ENCODE peak calls at places on chromosomes 3 and 15, in four cellular contexts. One of them, this sample, is unnamed.

GRCh38 chr3:14832975-14833722 is 14.4 kb downstream of the FGD5 start:
- DNase-seq in SK-N-SH: no peak
- DNase-seq in HepG2: no peak
- DNase-seq in K562: no peak
- DNase-seq in this sample: no peak

GRCh38 chr3:107117922-107118576 is 259.2 kb upstream of the CCDC54 start:
- DNase-seq in SK-N-SH: peak
- DNase-seq in HepG2: peak
- DNase-seq in K562: peak
- DNase-seq in this sample: peak

GRCh38 chr3:59451041-59451763 is 401.4 kb upstream of the CFAP20DC start:
- DNase-seq in SK-N-SH: no peak
- DNase-seq in HepG2: no peak
- DNase-seq in K562: no peak
- DNase-seq in this sample: no peak

GRCh38 chr15:73318463-73319351 is 50.1 kb downstream of the HCN4 start:
- DNase-seq in SK-N-SH: peak
- DNase-seq in HepG2: no peak
- DNase-seq in K562: peak
- DNase-seq in this sample: peak

GRCh38 chr15:37125143-37125542 is 24.8 kb upstream of the MEIS2 start:
- DNase-seq in SK-N-SH: no peak
- DNase-seq in HepG2: no peak
- DNase-seq in K562: no peak
- DNase-seq in this sample: no peak

GRCh38 chr15:69883306-69883705 is 214.4 kb downstream of the TLE3 start:
- DNase-seq in SK-N-SH: no peak
- DNase-seq in HepG2: no peak
- DNase-seq in K562: no peak
- DNase-seq in this sample: no peak

GRCh38 chr15:34782901-34783300 is 12.4 kb downstream of the ACTC1 start:
- DNase-seq in SK-N-SH: no peak
- DNase-seq in HepG2: no peak
- DNase-seq in K562: no peak
- DNase-seq in this sample: no peak

GRCh38 chr3:28791713-28792255 is 443.2 kb upstream of the AZI2 start:
- DNase-seq in SK-N-SH: no peak
- DNase-seq in HepG2: no peak
- DNase-seq in K562: no peak
- DNase-seq in this sample: no peak

GRCh38 chr15:25862469-25863066 is 559 bp downstream of the ATP10A start:
- DNase-seq in SK-N-SH: no peak
- DNase-seq in HepG2: no peak
- DNase-seq in K562: no peak
- DNase-seq in this sample: peak

GRCh38 chr15:41971089-41971892 is 1.1 kb downstream of the EHD4 start:
- DNase-seq in SK-N-SH: peak
- DNase-seq in HepG2: peak
- DNase-seq in K562: no peak
- DNase-seq in this sample: peak

GRCh38 chr3:48445277-48445882 is 1.2 kb upstream of the ATRIP start:
- DNase-seq in SK-N-SH: no peak
- DNase-seq in HepG2: no peak
- DNase-seq in K562: no peak
- DNase-seq in this sample: no peak

GRCh38 chr3:15646924-15647511 is 45.5 kb downstream of the BTD start:
- DNase-seq in SK-N-SH: no peak
- DNase-seq in HepG2: no peak
- DNase-seq in K562: no peak
- DNase-seq in this sample: no peak

GRCh38 chr3:126208618-126209256 is 28.4 kb upstream of the ALDH1L1 start:
- DNase-seq in SK-N-SH: peak
- DNase-seq in HepG2: peak
- DNase-seq in K562: no peak
- DNase-seq in this sample: no peak

GRCh38 chr15:69359724-69360123 is 54.4 kb upstream of the KIF23 start:
- DNase-seq in SK-N-SH: no peak
- DNase-seq in HepG2: no peak
- DNase-seq in K562: no peak
- DNase-seq in this sample: no peak

DNA sequence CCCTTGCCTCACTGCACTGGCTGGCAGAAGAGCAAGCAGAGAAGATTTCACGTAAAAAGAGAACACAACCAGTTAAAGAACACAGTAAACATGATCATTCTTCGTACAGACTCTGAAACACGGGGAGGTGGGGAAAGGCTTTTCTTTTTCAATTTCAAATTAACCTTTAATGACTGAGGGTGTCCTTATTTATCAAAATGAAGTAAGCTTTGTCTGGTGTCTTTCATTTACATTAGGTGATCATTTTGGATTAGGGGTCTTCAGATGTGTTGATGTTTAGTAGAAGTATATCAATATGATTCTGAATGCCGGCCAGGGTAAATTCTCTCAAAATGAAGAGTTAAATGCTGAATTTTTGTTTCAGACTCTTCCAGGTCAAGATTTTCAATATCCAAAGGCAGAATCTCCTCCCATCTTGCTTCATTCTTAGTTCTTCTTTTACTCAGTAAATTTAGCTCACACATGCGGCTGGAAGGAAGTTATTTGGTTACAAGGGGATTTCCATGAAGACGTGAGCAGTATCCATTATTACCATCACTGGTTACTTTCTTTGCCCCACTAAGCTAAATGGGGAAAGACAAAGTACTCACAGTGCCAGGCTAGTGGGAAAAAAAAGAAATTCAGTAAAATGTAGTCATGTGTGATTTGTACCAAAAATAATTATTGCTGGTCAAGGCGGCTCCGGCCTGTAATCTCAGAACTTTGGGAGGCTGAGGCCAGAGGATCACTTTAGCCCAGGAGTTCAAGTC is 272.2 kb upstream of the NR2F2 start:
- DNase-seq in SK-N-SH: no peak
- DNase-seq in HepG2: no peak
- DNase-seq in K562: no peak
- DNase-seq in this sample: no peak
- TF ChIP-seq FOXJ3 in SK-N-SH: no peak
- TF ChIP-seq FOXJ3 in HepG2: no peak
- TF ChIP-seq FOXJ3 in K562: no peak
- TF ChIP-seq FOXJ3 in this sample: no peak

GRCh38 chr3:183285828-183286457 is 32.9 kb downstream of the B3GNT5 start:
- DNase-seq in SK-N-SH: peak
- DNase-seq in HepG2: peak
- DNase-seq in K562: no peak
- DNase-seq in this sample: no peak

GRCh38 chr3:183284570-183284969 is 31.5 kb downstream of the B3GNT5 start:
- DNase-seq in SK-N-SH: no peak
- DNase-seq in HepG2: no peak
- DNase-seq in K562: no peak
- DNase-seq in this sample: no peak

GRCh38 chr3:183285318-183285717 is 32.3 kb downstream of the B3GNT5 start:
- DNase-seq in SK-N-SH: no peak
- DNase-seq in HepG2: no peak
- DNase-seq in K562: no peak
- DNase-seq in this sample: no peak

GRCh38 chr3:183290216-183290615 is 37.2 kb downstream of the B3GNT5 start:
- DNase-seq in SK-N-SH: no peak
- DNase-seq in HepG2: no peak
- DNase-seq in K562: no peak
- DNase-seq in this sample: no peak

GRCh38 chr3:183287301-183287971 is 34.4 kb downstream of the B3GNT5 start:
- DNase-seq in SK-N-SH: no peak
- DNase-seq in HepG2: no peak
- DNase-seq in K562: peak
- DNase-seq in this sample: no peak
- TF ChIP-seq FOXJ3 in SK-N-SH: no peak
- TF ChIP-seq FOXJ3 in HepG2: no peak
- TF ChIP-seq FOXJ3 in K562: no peak
- TF ChIP-seq FOXJ3 in this sample: no peak

GRCh38 chr15:40293905-40294895 is 11.3 kb upstream of the ANKRD63 start:
- DNase-seq in SK-N-SH: no peak
- DNase-seq in HepG2: no peak
- DNase-seq in K562: no peak
- DNase-seq in this sample: no peak
- TF ChIP-seq FOXJ3 in SK-N-SH: no peak
- TF ChIP-seq FOXJ3 in HepG2: no peak
- TF ChIP-seq FOXJ3 in K562: no peak
- TF ChIP-seq FOXJ3 in this sample: no peak

GRCh38 chr3:51709675-51710074 is 2.8 kb downstream of the GRM2 start:
- DNase-seq in SK-N-SH: no peak
- DNase-seq in HepG2: no peak
- DNase-seq in K562: no peak
- DNase-seq in this sample: no peak
- TF ChIP-seq FOXJ3 in SK-N-SH: no peak
- TF ChIP-seq FOXJ3 in HepG2: no peak
- TF ChIP-seq FOXJ3 in K562: no peak
- TF ChIP-seq FOXJ3 in this sample: no peak

GRCh38 chr3:105883798-105884377 is 15.1 kb upstream of the CBLB start:
- DNase-seq in SK-N-SH: peak
- DNase-seq in HepG2: no peak
- DNase-seq in K562: no peak
- DNase-seq in this sample: no peak
- TF ChIP-seq FOXJ3 in SK-N-SH: peak
- TF ChIP-seq FOXJ3 in HepG2: no peak
- TF ChIP-seq FOXJ3 in K562: no peak
- TF ChIP-seq FOXJ3 in this sample: no peak

DNA sequence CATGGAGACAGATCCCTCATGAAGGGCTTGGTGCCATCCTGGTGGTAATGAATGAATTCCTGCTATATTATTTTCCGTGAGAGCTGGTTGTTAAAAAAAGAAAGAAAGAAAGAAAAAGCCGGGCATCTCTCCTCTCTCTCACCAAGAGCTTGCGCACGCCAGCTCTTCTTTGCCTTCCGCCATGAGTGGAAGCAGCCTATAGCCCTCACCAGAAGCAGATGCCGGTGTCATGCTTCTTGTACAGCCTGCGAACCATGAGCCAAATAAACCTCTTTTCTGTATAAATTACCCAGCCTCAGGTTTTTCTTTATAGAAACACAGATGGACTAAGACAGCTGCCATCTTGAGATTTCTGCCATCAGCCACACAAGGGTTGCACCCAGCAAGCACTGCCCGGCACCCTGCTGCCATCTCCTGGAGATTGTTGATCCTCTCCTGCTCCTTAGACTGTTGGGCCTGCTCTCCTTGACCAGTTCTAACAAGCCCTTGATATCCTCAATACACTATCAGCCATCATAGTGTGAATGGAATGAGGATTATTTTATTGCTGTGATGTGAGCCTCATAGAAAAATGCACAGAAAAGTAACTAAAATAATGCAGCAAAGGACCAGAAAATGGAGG is 3.5 kb upstream of the AHSG start:
- DNase-seq in SK-N-SH: no peak
- DNase-seq in HepG2: no peak
- DNase-seq in K562: no peak
- DNase-seq in this sample: no peak
- TF ChIP-seq FOXJ3 in SK-N-SH: no peak
- TF ChIP-seq FOXJ3 in HepG2: no peak
- TF ChIP-seq FOXJ3 in K562: no peak
- TF ChIP-seq FOXJ3 in this sample: no peak